ENCODE peak calls at places on chromosomes 16 and 17, in nine cellular contexts. Y, J, R, K, U, X, P, F and B are unnamed samples.
A peak's percentile ranks its signal among the peaks of the same experiment; 100 is the strongest.

GRCh38 chr17:56110463-56111138 is 42.7 kb upstream of the ANKFN1 start:
- DNase-seq in U (no peak), X (no peak), J (no peak), R (no peak), K (no peak), Y (no peak), F (no peak), P (no peak), B (no peak)

GRCh38 chr17:77327566-77328463 is 187.0 kb downstream of the SEC14L1 start:
- DNase-seq in R (no peak), U (peak; percentile 59), P (peak; percentile 9), K (no peak), Y (no peak), X (no peak), F (no peak), J (no peak), B (peak; percentile 47)

GRCh38 chr17:15291674-15292361 is 26.7 kb upstream of the PMP22 start:
- DNase-seq in U (no peak), F (no peak), J (no peak), Y (no peak), X (no peak), R (no peak), P (no peak), K (no peak), B (no peak)

GRCh38 chr16:72910371-72910770 is 137.6 kb downstream of the ZFHX3 start:
- DNase-seq in K (no peak), X (no peak), Y (no peak), F (no peak), P (no peak), R (no peak), U (no peak), J (no peak), B (peak; percentile 69)

GRCh38 chr16:14378131-14378551 is 251.9 kb downstream of the PARN start:
- DNase-seq in X (peak; percentile 28), F (no peak), P (no peak), K (no peak), R (peak; percentile 76), Y (no peak), U (no peak), J (no peak), B (no peak)

GRCh38 chr17:336110-337021 is 16.2 kb downstream of the RPH3AL start:
- DNase-seq in K (no peak), P (peak; percentile 45), Y (peak; percentile 48), X (no peak), R (no peak), J (no peak), F (no peak), U (peak; percentile 68), B (no peak)

GRCh38 chr17:81002409-81003361 is 11.0 kb downstream of the CHMP6 start:
- DNase-seq in K (no peak), X (no peak), F (no peak), P (peak; percentile 75), J (no peak), R (peak; percentile 65), Y (no peak), U (no peak), B (no peak)

GRCh38 chr17:1947229-1947742 is 77.8 kb downstream of the RTN4RL1 start:
- DNase-seq in Y (no peak), R (no peak), K (no peak), F (no peak), P (no peak), X (no peak), U (no peak), J (no peak), B (no peak)

GRCh38 chr16:87874639-87875472 is 5.5 kb upstream of the SLC7A5 start:
- DNase-seq in U (no peak), R (no peak), K (no peak), J (peak; percentile 66), X (no peak), Y (no peak), P (no peak), F (no peak), B (no peak)

GRCh38 chr16:67022531-67023214 is 6.3 kb upstream of the CBFB start:
- DNase-seq in P (no peak), F (no peak), Y (no peak), R (peak; percentile 68), U (peak; percentile 40), X (no peak), K (no peak), J (no peak), B (no peak)

GRCh38 chr16:52573365-52574104 is 26.6 kb upstream of the TOX3 start:
- DNase-seq in X (no peak), J (no peak), F (no peak), R (no peak), K (no peak), P (no peak), Y (no peak), U (no peak), B (no peak)

GRCh38 chr17:18229254-18229653 is 3.8 kb downstream of the LLGL1 start:
- DNase-seq in J (no peak), K (no peak), P (no peak), F (no peak), Y (no peak), U (no peak), X (no peak), R (no peak), B (no peak)